ENCODE peak calls at places on chromosomes 12 and 14, in six cellular contexts. Q is Karpas-422, L is MM.1S, Z is A549, H is GM23338, M is osteoblast. O is an unnamed sample.

GRCh38 chr12:15230137-15230536 is 8.9 kb upstream of the RERG start:
- DNase-seq in Q (no peak), L (no peak), Z (no peak), H (no peak), M (no peak), O (no peak)

GRCh38 chr14:95318870-95319311 is 817 bp downstream of the CLMN start:
- DNase-seq in Q (no peak), L (peak; percentile 7), Z (no peak), H (peak; percentile 62), M (no peak), O (no peak)

GRCh38 chr12:115872919-115873357 is 404.6 kb downstream of the MED13L start:
- DNase-seq in Q (no peak), L (no peak), Z (peak; percentile 41), H (peak; percentile 89), M (no peak), O (no peak)

GRCh38 chr14:65179918-65180724 is 77.8 kb upstream of the MAX start:
- DNase-seq in Q (peak; percentile 62), L (no peak), Z (peak; percentile 73), H (no peak), M (peak; percentile 86), O (no peak)

GRCh38 chr14:63205850-63206249 is 1.6 kb downstream of the RHOJ start:
- DNase-seq in Q (no peak), L (no peak), Z (no peak), H (no peak), M (no peak), O (no peak)

GRCh38 chr14:69680297-69680696 is 68.9 kb downstream of the SUSD6 start:
- DNase-seq in Q (no peak), L (no peak), Z (no peak), H (no peak), M (peak; percentile 47), O (no peak)

GRCh38 chr14:104370256-104370870 is 209.2 kb upstream of the C14orf180 start:
- DNase-seq in Q (peak; percentile 85), L (no peak), Z (peak; percentile 49), H (peak; percentile 74), M (no peak), O (peak; percentile 72)

GRCh38 chr12:50589650-50590435 is 85.1 kb downstream of the DIP2B start:
- DNase-seq in Q (no peak), L (no peak), Z (no peak), H (no peak), M (peak; percentile 82), O (no peak)

GRCh38 chr12:65121049-65121955 is at the start of gene WIF1:
- DNase-seq in Q (no peak), L (no peak), Z (peak; percentile 29), H (peak; percentile 92), M (peak; percentile 35), O (peak; percentile 76)

GRCh38 chr12:47397664-47398281 is 308.1 kb downstream of the RPAP3 start:
- DNase-seq in Q (peak; percentile 80), L (peak; percentile 73), Z (peak; percentile 95), H (peak; percentile 45), M (no peak), O (peak; percentile 20)

GRCh38 chr14:64732066-64732465 is 27.8 kb downstream of the PLEKHG3 start:
- DNase-seq in Q (no peak), L (no peak), Z (no peak), H (no peak), M (no peak), O (no peak)

GRCh38 chr12:65496617-65497016 is 218.1 kb downstream of the MSRB3 start:
- DNase-seq in Q (no peak), L (no peak), Z (no peak), H (no peak), M (no peak), O (no peak)

GRCh38 chr14:72243894-72244293 is 311.7 kb downstream of the RGS6 start:
- DNase-seq in Q (no peak), L (no peak), Z (no peak), H (no peak), M (no peak), O (no peak)

GRCh38 chr14:54622189-54622958 is 55.4 kb downstream of the SAMD4A start:
- DNase-seq in Q (no peak), L (no peak), Z (no peak), H (no peak), M (peak; percentile 49), O (no peak)

GRCh38 chr12:114257687-114258086 is 148.3 kb downstream of the TBX5 start:
- DNase-seq in Q (no peak), L (no peak), Z (no peak), H (no peak), M (no peak), O (no peak)

GRCh38 chr12:91778938-91779400 is 366.7 kb downstream of the BTG1 start:
- DNase-seq in Q (no peak), L (peak; percentile 95), Z (peak; percentile 96), H (no peak), M (peak; percentile 51), O (no peak)

GRCh38 chr12:52221912-52222457 is 11.1 kb upstream of the KRT7 start:
- DNase-seq in Q (peak; percentile 85), L (peak; percentile 39), Z (peak; percentile 90), H (peak; percentile 96), M (peak; percentile 78), O (peak; percentile 87)

GRCh38 chr14:69261761-69262331 is 1.9 kb downstream of the GALNT16 start:
- DNase-seq in Q (no peak), L (no peak), Z (peak; percentile 23), H (peak; percentile 39), M (no peak), O (peak; percentile 42)

GRCh38 chr12:26818636-26819035 is 14.4 kb downstream of the ITPR2 start:
- DNase-seq in Q (no peak), L (no peak), Z (no peak), H (no peak), M (no peak), O (no peak)
- H3K4me2 ChIP-seq in Q (no peak overlapping the region), L (peak overlapping the region; percentile 84), Z (no peak overlapping the region), H (no peak overlapping the region), M (no peak overlapping the region), O (no peak overlapping the region)

DNA sequence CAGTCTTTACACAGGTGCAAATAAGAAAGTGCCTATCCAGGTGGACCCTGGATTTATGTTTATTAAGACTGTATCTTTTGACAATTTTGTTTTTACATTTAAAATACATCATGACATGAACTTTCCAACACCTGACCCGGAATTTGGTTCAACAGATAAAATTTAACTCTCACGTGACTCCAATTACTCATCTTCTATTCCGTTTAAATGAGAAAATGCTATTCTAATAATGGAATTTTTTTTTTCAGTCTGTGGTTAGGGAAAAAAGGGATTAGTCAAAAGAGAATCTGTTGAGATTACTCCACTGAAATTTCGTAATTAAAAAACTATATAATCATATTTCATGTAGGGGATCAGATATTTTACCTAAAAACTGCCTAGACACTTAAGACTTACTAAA is 11.1 kb downstream of the VPS37B start:
- DNase-seq in Q (no peak), L (no peak), Z (no peak), H (no peak), M (no peak), O (no peak)
- H3K4me2 ChIP-seq in Q (no peak overlapping the region), L (no peak overlapping the region), Z (no peak overlapping the region), H (no peak overlapping the region), M (no peak overlapping the region), O (no peak overlapping the region)

DNA sequence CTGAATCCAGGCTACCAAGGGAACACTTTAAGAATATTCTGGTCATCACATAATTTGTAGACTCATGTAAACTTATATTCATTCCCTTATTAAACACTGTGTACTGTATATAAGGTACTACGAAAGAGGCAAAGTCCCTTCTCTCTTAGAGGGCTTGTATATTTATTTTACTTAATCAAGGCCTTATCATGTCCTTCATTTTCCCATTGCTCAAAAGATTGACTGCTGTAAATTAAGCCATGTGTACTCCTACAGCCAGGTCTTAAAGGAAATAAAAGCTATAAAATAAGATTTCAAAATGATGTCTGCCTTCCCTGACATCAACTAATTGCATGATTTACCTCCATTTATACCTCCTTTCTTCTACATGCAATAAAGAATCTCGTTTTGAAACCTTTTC is 5.0 kb downstream of the DENND5B start:
- DNase-seq in Q (no peak), L (no peak), Z (no peak), H (no peak), M (no peak), O (no peak)
- H3K4me2 ChIP-seq in Q (no peak overlapping the region), L (peak overlapping the region; percentile 20), Z (peak overlapping the region; percentile 67), H (no peak overlapping the region), M (no peak overlapping the region), O (no peak overlapping the region)

GRCh38 chr12:132429122-132429931 is 60.6 kb upstream of the FBRSL1 start:
- DNase-seq in Q (no peak), L (no peak), Z (no peak), H (peak; percentile 76), M (peak; percentile 88), O (peak; percentile 43)

GRCh38 chr12:132429932-132430643 is 59.9 kb upstream of the FBRSL1 start:
- DNase-seq in Q (no peak), L (peak; percentile 31), Z (peak; percentile 57), H (peak; percentile 71), M (peak; percentile 83), O (peak; percentile 86)

GRCh38 chr12:132427999-132428871 is 61.7 kb upstream of the FBRSL1 start:
- DNase-seq in Q (peak; percentile 49), L (no peak), Z (peak; percentile 51), H (no peak), M (no peak), O (peak; percentile 85)

GRCh38 chr12:132427177-132427725 is 62.7 kb upstream of the FBRSL1 start:
- DNase-seq in Q (no peak), L (no peak), Z (peak; percentile 53), H (no peak), M (no peak), O (no peak)

GRCh38 chr12:132428872-132429121 is 61.2 kb upstream of the FBRSL1 start:
- DNase-seq in Q (no peak), L (no peak), Z (no peak), H (no peak), M (peak; percentile 90), O (no peak)
- H3K4me2 ChIP-seq in Q (no peak overlapping the region), L (no peak overlapping the region), Z (no peak overlapping the region), H (no peak overlapping the region), M (no peak overlapping the region), O (peak overlapping the region; percentile 68)

GRCh38 chr14:23103581-23103980 is 1.2 kb downstream of the CIROP start:
- DNase-seq in Q (no peak), L (no peak), Z (no peak), H (no peak), M (no peak), O (no peak)

GRCh38 chr14:23106747-23107045 is 1.9 kb upstream of the CIROP start:
- DNase-seq in Q (no peak), L (no peak), Z (no peak), H (no peak), M (no peak), O (no peak)

GRCh38 chr14:23104070-23104590 is 659 bp downstream of the CIROP start:
- DNase-seq in Q (no peak), L (no peak), Z (no peak), H (no peak), M (no peak), O (no peak)

GRCh38 chr14:23104591-23105347 is at the start of gene CIROP:
- DNase-seq in Q (no peak), L (no peak), Z (no peak), H (no peak), M (no peak), O (no peak)

GRCh38 chr14:23105348-23105824 is 597 bp upstream of the CIROP start:
- DNase-seq in Q (no peak), L (no peak), Z (no peak), H (no peak), M (no peak), O (no peak)
- H3K4me2 ChIP-seq in Q (no peak overlapping the region), L (no peak overlapping the region), Z (no peak overlapping the region), H (peak overlapping the region; percentile 29), M (no peak overlapping the region), O (no peak overlapping the region)